ENCODE peak calls at places on chromosomes 3 and 15, in six cellular contexts. X is heart left ventricle, A is SJSA1, C is thoracic aorta, U is sigmoid colon, Z is SK-N-SH. O is an unnamed sample. For H3K36me3, the result is how much of the 10 kb centered on the place peaks cover.

GRCh38 chr3:197372076-197372661 is 73.8 kb upstream of the DLG1 start:
- DNase-seq in C (no peak), A (peak), Z (no peak), X (no peak), U (peak), O (peak)

GRCh38 chr3:96863129-96863740 is 48.8 kb downstream of the EPHA6 start:
- DNase-seq in Z (peak), C (no peak), U (peak), A (no peak), X (no peak), O (peak)

GRCh38 chr15:78083687-78084358 is 6.3 kb upstream of the TBC1D2B start:
- DNase-seq in A (no peak), C (no peak), X (no peak), U (peak), Z (peak), O (peak)

GRCh38 chr15:40360015-40360414 is 2.0 kb downstream of the DISP2 start:
- DNase-seq in X (no peak), U (no peak), C (no peak), Z (no peak), A (no peak), O (no peak)

GRCh38 chr3:93992211-93992610 is 12.3 kb downstream of the ARL13B start:
- DNase-seq in U (no peak), C (no peak), A (no peak), X (no peak), Z (no peak), O (no peak)

GRCh38 chr3:114356084-114357009 is 62.5 kb downstream of the TIGIT start:
- DNase-seq in U (no peak), Z (no peak), X (no peak), A (no peak), C (no peak), O (peak)

GRCh38 chr3:13887746-13888300 is 8.0 kb upstream of the WNT7A start:
- DNase-seq in U (no peak), A (no peak), X (no peak), C (no peak), Z (no peak), O (no peak)

GRCh38 chr3:25532763-25533162 is 104.7 kb downstream of the RARB start:
- DNase-seq in X (no peak), Z (no peak), A (no peak), C (no peak), U (no peak), O (peak)

GRCh38 chr3:5275529-5275928 is 88.0 kb downstream of the EDEM1 start:
- DNase-seq in C (no peak), Z (no peak), X (no peak), U (no peak), A (no peak), O (no peak)

GRCh38 chr3:171514466-171514865 is 54.3 kb upstream of the TNIK start:
- DNase-seq in Z (no peak), C (no peak), A (no peak), X (no peak), U (no peak), O (no peak)

GRCh38 chr15:37995461-37996347 is 61.3 kb downstream of the TMCO5A start:
- DNase-seq in U (no peak), X (no peak), C (no peak), Z (peak), A (no peak), O (no peak)

GRCh38 chr15:52710050-52710709 is 31.0 kb upstream of the ATOSA start:
- DNase-seq in A (no peak), X (no peak), Z (no peak), C (no peak), U (no peak), O (no peak)

GRCh38 chr15:76460347-76460746 is 123.8 kb downstream of the ISL2 start:
- DNase-seq in U (no peak), C (no peak), Z (no peak), X (no peak), A (no peak), O (no peak)

GRCh38 chr15:65386886-65387285 is 9.1 kb upstream of the IGDCC3 start:
- DNase-seq in U (no peak), Z (no peak), C (no peak), X (no peak), A (no peak), O (no peak)

GRCh38 chr3:163491714-163492113 is 1586.6 kb downstream of the SI start:
- DNase-seq in C (no peak), U (no peak), A (no peak), Z (no peak), X (no peak), O (no peak)

GRCh38 chr3:61627768-61628185 is 66.4 kb downstream of the PTPRG start:
- DNase-seq in C (no peak), A (peak), Z (no peak), X (no peak), U (no peak), O (no peak)

GRCh38 chr3:59978979-59979378 is 929.2 kb upstream of the CFAP20DC start:
- DNase-seq in C (no peak), U (no peak), X (no peak), A (no peak), Z (no peak), O (no peak)

GRCh38 chr15:97521390-97521789 is 439.1 kb upstream of the ARRDC4 start:
- DNase-seq in A (no peak), C (no peak), Z (no peak), X (no peak), U (no peak), O (no peak)

GRCh38 chr3:39113291-39113690 is 5.8 kb downstream of the TTC21A start:
- DNase-seq in Z (no peak), A (no peak), X (no peak), U (peak), C (no peak), O (no peak)

GRCh38 chr15:75616766-75617165 is 8.8 kb downstream of the SNUPN start:
- DNase-seq in A (no peak), Z (no peak), C (no peak), X (no peak), U (no peak), O (no peak)

GRCh38 chr3:143267984-143268383 is 148.4 kb downstream of the CHST2 start:
- DNase-seq in A (no peak), X (no peak), C (no peak), U (no peak), Z (no peak), O (no peak)

GRCh38 chr15:38795471-38796245 is 231.0 kb upstream of the RASGRP1 start:
- DNase-seq in U (no peak), A (no peak), Z (no peak), X (no peak), C (no peak), O (no peak)

GRCh38 chr15:90334304-90334731 is 17.8 kb upstream of the ZNF774 start:
- DNase-seq in Z (no peak), X (no peak), C (no peak), U (no peak), A (no peak), O (no peak)

GRCh38 chr3:150278843-150279341 is 129.2 kb upstream of the TSC22D2 start:
- DNase-seq in U (no peak), Z (no peak), A (no peak), C (no peak), X (no peak), O (no peak)

GRCh38 chr3:127551971-127552370 is 38.6 kb downstream of the TPRA1 start:
- DNase-seq in U (no peak), Z (peak), A (no peak), C (no peak), X (no peak), O (peak)

GRCh38 chr3:195094211-195094921 is 176.6 kb downstream of the XXYLT1 start:
- DNase-seq in C (no peak), Z (no peak), A (no peak), U (no peak), X (no peak), O (no peak)

GRCh38 chr3:59277201-59277600 is 227.4 kb upstream of the CFAP20DC start:
- DNase-seq in C (no peak), U (no peak), Z (no peak), A (no peak), X (no peak), O (no peak)

GRCh38 chr3:149480326-149481017 is 6.0 kb downstream of the TM4SF4 start:
- DNase-seq in A (peak), X (peak), C (peak), U (peak), Z (peak), O (peak)

GRCh38 chr3:16063603-16064002 is 110.9 kb upstream of the GALNT15 start:
- DNase-seq in A (no peak), X (no peak), U (peak), C (no peak), Z (no peak), O (no peak)

GRCh38 chr15:67116742-67117141 is 51.3 kb downstream of the SMAD3 start:
- DNase-seq in A (no peak), C (no peak), Z (no peak), U (no peak), X (no peak), O (no peak)

GRCh38 chr15:59053482-59053881 is 51.5 kb upstream of the CCNB2 start:
- DNase-seq in A (no peak), C (no peak), U (no peak), Z (no peak), X (no peak), O (no peak)

GRCh38 chr3:161284989-161285388 is 63.9 kb downstream of the NMD3 start:
- DNase-seq in C (no peak), X (no peak), U (no peak), A (no peak), Z (no peak), O (no peak)

GRCh38 chr15:63380828-63381282 is 791 bp downstream of the CA12 start:
- DNase-seq in Z (no peak), X (no peak), A (no peak), U (no peak), C (no peak), O (no peak)

GRCh38 chr3:197203714-197204146 is 94.7 kb downstream of the DLG1 start:
- DNase-seq in U (no peak), Z (no peak), A (no peak), X (no peak), C (no peak), O (peak)

GRCh38 chr3:69491980-69492379 is 106.1 kb upstream of the FRMD4B start:
- DNase-seq in C (no peak), A (no peak), X (no peak), U (no peak), Z (no peak), O (no peak)

GRCh38 chr3:69494091-69494659 is 108.3 kb upstream of the FRMD4B start:
- DNase-seq in A (no peak), U (no peak), C (no peak), X (no peak), Z (no peak), O (no peak)

GRCh38 chr3:69493157-69493556 is 107.3 kb upstream of the FRMD4B start:
- DNase-seq in C (no peak), Z (no peak), U (no peak), X (no peak), A (no peak), O (no peak)

GRCh38 chr3:69488026-69488425 is 102.1 kb upstream of the FRMD4B start:
- DNase-seq in X (no peak), Z (no peak), U (no peak), A (no peak), C (no peak), O (no peak)

GRCh38 chr3:69490971-69491370 is 105.1 kb upstream of the FRMD4B start:
- DNase-seq in A (no peak), Z (no peak), U (no peak), C (no peak), X (no peak), O (peak)
- H3K4me3 ChIP-seq in A (no peak), Z (no peak), U (no peak), C (no peak), X (no peak), O (no peak)

DNA sequence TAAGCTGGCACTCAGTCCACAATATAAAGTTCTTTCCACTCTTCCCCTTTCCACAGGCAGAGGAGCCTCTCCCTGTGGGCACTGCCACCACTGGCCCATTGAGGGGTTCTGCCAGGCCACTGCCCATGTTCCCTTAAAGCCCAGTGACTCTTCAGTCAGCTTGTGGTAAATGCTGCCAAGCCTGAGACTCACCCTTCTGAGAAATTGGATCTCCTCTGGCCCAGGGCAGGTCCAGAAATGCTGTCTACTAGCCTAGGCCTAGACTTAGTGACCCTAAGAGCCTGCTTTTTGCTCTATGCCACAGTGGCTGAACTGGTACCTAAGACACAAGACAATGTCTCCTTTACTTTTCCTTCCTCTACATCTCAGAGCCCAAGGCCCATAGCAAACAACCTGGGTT is 295.8 kb downstream of the RBMS3 start:
- DNase-seq in C (no peak), X (no peak), A (no peak), Z (no peak), U (no peak), O (no peak)
- H3K36me3 ChIP-seq in C (under half), X (under half), A (under half), Z (under half), U (under half), O (under half)

DNA sequence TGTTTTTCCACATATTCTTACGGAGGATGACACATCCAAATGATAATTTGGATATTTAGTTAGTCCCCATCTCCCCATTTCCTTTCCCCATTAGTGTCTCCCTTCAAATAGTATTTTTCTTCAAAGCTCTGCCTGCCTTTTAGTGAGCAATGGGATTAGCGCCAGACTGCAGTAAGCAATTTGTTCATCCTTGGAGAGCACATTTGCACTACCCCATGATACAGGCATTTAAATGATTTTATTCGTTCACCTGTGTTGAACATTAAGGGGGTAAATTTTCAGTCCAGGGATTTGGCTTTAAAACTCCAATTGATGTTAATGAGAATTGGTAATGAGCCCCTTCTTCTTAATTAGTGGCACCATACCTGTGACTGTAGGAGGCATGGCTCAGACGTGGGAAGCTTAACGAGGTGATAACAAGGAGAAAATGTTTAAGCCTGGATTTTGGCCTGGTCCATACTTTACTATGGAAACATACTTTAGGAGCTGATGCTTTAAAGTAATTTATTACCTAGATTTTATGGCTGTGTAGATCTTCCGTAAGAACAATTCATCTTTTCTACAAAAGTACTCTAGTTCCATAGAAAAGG is 161.4 kb upstream of the NANOGP8 start:
- DNase-seq in X (no peak), U (no peak), Z (no peak), A (no peak), C (no peak), O (no peak)
- H3K4me3 ChIP-seq in X (no peak), U (no peak), Z (no peak), A (no peak), C (no peak), O (no peak)

DNA sequence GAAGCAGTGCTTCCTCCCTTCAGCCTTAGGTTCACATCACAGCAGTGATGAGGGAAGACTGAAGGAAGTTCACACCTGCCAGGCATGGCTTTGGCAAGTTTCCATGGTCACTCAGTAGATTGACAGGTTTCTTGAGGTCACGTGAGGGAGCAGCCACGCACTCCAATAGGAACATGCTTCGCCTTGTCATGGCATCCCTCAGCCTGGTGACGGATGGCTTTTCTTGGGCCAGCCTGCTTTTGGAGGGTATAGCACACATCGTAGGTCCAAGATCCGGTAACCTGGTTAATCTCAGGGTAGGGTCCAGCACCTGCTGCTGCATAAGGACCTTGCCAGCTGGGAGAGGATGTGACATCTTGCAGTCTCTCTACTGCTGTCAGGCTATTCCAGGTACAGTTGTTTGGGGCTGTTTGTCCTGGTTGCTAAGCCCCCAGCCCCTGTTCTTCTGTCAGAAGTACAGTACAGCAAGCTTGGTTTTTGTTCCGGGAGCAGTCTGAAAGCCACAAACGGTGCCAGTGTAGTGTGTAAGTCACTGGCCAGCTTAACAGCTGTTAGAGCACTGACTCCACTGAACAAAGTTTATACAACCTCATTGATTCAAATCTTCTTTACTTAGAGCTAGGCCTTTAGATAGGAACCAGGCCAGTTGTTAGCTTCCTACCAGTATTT is 42.3 kb downstream of the PSMD6 start:
- DNase-seq in Z (no peak), U (no peak), X (no peak), A (no peak), C (no peak), O (no peak)
- H3K36me3 ChIP-seq in Z (half or more), U (half or more), X (half or more), A (under half), C (under half), O (under half)

DNA sequence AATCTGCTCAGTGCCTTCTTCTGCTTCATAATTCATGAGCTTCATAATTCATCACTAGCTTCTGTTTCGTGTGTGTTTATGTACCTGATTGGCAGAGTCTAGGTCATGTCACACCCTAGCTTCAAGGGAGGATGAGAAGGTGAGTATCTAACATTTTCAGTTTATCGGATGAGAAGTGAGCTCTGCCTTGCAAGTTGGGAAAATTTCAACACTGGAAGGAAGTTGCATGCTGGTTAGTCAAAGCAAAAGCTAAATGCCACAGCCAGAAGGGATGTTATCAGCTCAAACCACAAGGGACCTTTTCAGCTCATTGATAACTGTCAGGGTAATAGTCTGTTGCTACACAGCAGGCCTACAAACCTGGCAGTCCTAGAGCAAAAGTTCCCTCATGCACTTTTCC is 7.3 kb upstream of the TNFSF10 start:
- DNase-seq in X (no peak), Z (no peak), U (no peak), C (no peak), A (no peak), O (no peak)
- H3K4me3 ChIP-seq in X (no peak), Z (no peak), U (no peak), C (no peak), A (no peak), O (no peak)

GRCh38 chr15:50653156-50653743 is 33.3 kb downstream of the TRPM7 start:
- DNase-seq in X (no peak), C (no peak), A (no peak), U (no peak), Z (no peak), O (no peak)
- H3K36me3 ChIP-seq in X (half or more), C (under half), A (half or more), U (half or more), Z (under half), O (under half)

GRCh38 chr3:72086051-72086711 is 301.2 kb upstream of the PROK2 start:
- DNase-seq in U (no peak), Z (no peak), A (no peak), X (no peak), C (no peak), O (no peak)

GRCh38 chr3:72088486-72089025 is 303.6 kb upstream of the PROK2 start:
- DNase-seq in C (no peak), Z (no peak), X (no peak), U (no peak), A (no peak), O (peak)

GRCh38 chr3:72085036-72085435 is 300.1 kb upstream of the PROK2 start:
- DNase-seq in Z (no peak), C (no peak), X (no peak), U (no peak), A (no peak), O (no peak)

GRCh38 chr3:72087420-72087819 is 302.5 kb upstream of the PROK2 start:
- DNase-seq in U (no peak), Z (peak), C (no peak), A (no peak), X (no peak), O (peak)

DNA sequence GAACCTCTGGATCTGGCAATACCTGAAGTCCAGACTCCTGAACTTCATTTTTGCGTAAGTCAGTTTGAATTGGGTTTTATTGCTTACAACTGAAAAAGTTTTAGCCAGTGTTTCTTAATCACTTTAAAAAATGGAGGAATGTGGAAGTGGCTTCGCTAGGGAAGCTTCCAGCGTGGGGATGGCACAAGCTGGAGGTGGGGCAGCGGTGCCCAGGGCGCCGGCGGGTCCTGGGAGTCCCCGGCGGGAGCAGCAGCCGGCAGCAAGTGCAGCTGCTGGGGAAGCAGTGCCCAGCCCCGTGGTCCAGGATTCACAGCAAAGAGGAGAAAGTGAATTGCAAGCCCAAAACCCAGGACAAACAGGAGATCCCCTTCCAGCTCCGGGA is 301.8 kb upstream of the PROK2 start:
- DNase-seq in C (no peak), Z (no peak), U (no peak), X (no peak), A (no peak), O (no peak)
- H3K4me3 ChIP-seq in C (no peak), Z (no peak), U (no peak), X (no peak), A (no peak), O (no peak)